ENCODE peak calls at places on chromosome 3, in eight cellular contexts. P is KG1; O is bronchial epithelial cell; E is lower leg skin; Q is aorta; N is anterior cingulate cortex; V is stimulated activated CD4-positive, alpha-beta T cell treated with anti-CD3 and anti-CD28 coated beads, Interleukin-1b, Interleukin-23, amount 100 ng/mL, for 24 hours; U is T-helper 1 cell. D is an unnamed sample.

GRCh38 chr3:63791974-63792373 is 27.1 kb upstream of the C3orf49 start:
- DNase-seq in P (no peak), O (peak; percentile 78), E (no peak), Q (no peak), N (peak; percentile 1), V (no peak), U (no peak), D (no peak)

GRCh38 chr3:189233225-189233858 is 61.6 kb downstream of the TPRG1 start:
- DNase-seq in P (no peak), O (peak; percentile 72), E (peak; percentile 63), Q (peak; percentile 75), N (peak; percentile 51), V (no peak), U (no peak), D (peak; percentile 31)

GRCh38 chr3:65671004-65671403 is 367.7 kb downstream of the MAGI1 start:
- DNase-seq in P (no peak), O (no peak), E (no peak), Q (no peak), N (no peak), V (no peak), U (no peak), D (no peak)

GRCh38 chr3:129663045-129663446 is 56.6 kb upstream of the PLXND1 start:
- DNase-seq in P (no peak), O (peak; percentile 96), E (peak; percentile 39), Q (no peak), N (no peak), V (no peak), U (no peak), D (no peak)

GRCh38 chr3:154111365-154111764 is 9.8 kb upstream of the ARHGEF26 start:
- DNase-seq in P (no peak), O (no peak), E (no peak), Q (no peak), N (no peak), V (no peak), U (no peak), D (no peak)

GRCh38 chr3:172280406-172281051 is 167.7 kb downstream of the GHSR start:
- DNase-seq in P (no peak), O (peak; percentile 84), E (no peak), Q (no peak), N (no peak), V (no peak), U (no peak), D (no peak)

GRCh38 chr3:120855665-120856437 is 52.2 kb upstream of the STXBP5L start:
- DNase-seq in P (no peak), O (peak; percentile 62), E (no peak), Q (peak; percentile 84), N (peak; percentile 83), V (no peak), U (no peak), D (no peak)

GRCh38 chr3:46750555-46751038 is 32.9 kb upstream of the PRSS50 start:
- DNase-seq in P (no peak), O (no peak), E (no peak), Q (no peak), N (no peak), V (no peak), U (no peak), D (no peak)

GRCh38 chr3:24680214-24680967 is 185.7 kb upstream of the THRB start:
- DNase-seq in P (peak; percentile 63), O (peak; percentile 37), E (no peak), Q (peak; percentile 93), N (peak; percentile 53), V (peak; percentile 32), U (peak; percentile 9), D (peak; percentile 96)

GRCh38 chr3:169454823-169455222 is 208.7 kb downstream of the MECOM start:
- DNase-seq in P (no peak), O (peak; percentile 99), E (no peak), Q (no peak), N (no peak), V (no peak), U (no peak), D (no peak)

GRCh38 chr3:106013971-106014370 is 145.2 kb upstream of the CBLB start:
- DNase-seq in P (no peak), O (peak; percentile 100), E (peak; percentile 21), Q (no peak), N (no peak), V (no peak), U (no peak), D (no peak)

GRCh38 chr3:143970773-143971366 is 753 bp upstream of the DIPK2A start:
- DNase-seq in P (no peak), O (peak; percentile 37), E (peak; percentile 35), Q (peak; percentile 88), N (peak; percentile 54), V (peak; percentile 26), U (no peak), D (no peak)

GRCh38 chr3:14410106-14410500 is 7.7 kb downstream of the SLC6A6 start:
- DNase-seq in P (no peak), O (no peak), E (no peak), Q (no peak), N (no peak), V (no peak), U (no peak), D (no peak)

GRCh38 chr3:194937144-194937543 is 251.5 kb downstream of the FAM43A start:
- DNase-seq in P (no peak), O (no peak), E (no peak), Q (no peak), N (no peak), V (no peak), U (no peak), D (peak; percentile 14)

GRCh38 chr3:99856437-99857220 is 39.0 kb downstream of the CMSS1 start:
- DNase-seq in P (no peak), O (no peak), E (no peak), Q (no peak), N (no peak), V (no peak), U (no peak), D (no peak)

GRCh38 chr3:75687323-75687722 is 23.2 kb downstream of the FRG2C start:
- DNase-seq in P (no peak), O (no peak), E (no peak), Q (no peak), N (no peak), V (no peak), U (no peak), D (no peak)

GRCh38 chr3:45414823-45415222 is 26.4 kb downstream of the LARS2 start:
- DNase-seq in P (no peak), O (peak; percentile 49), E (no peak), Q (no peak), N (no peak), V (no peak), U (no peak), D (no peak)

GRCh38 chr3:117243657-117244056 is 534.1 kb downstream of the TUSC7 start:
- DNase-seq in P (no peak), O (no peak), E (no peak), Q (no peak), N (no peak), V (no peak), U (no peak), D (no peak)

GRCh38 chr3:99499235-99499798 is 139.1 kb upstream of the COL8A1 start:
- DNase-seq in P (no peak), O (peak; percentile 55), E (no peak), Q (no peak), N (no peak), V (no peak), U (no peak), D (no peak)

GRCh38 chr3:119098620-119099222 is 47.2 kb upstream of the TEX55 start:
- DNase-seq in P (peak; percentile 2), O (peak; percentile 45), E (no peak), Q (no peak), N (no peak), V (no peak), U (no peak), D (no peak)

GRCh38 chr3:142595581-142595950 is 627 bp upstream of the PLS1 start:
- DNase-seq in P (no peak), O (peak; percentile 72), E (no peak), Q (no peak), N (no peak), V (no peak), U (no peak), D (no peak)

GRCh38 chr3:94431831-94432230 is 369.0 kb downstream of the NSUN3 start:
- DNase-seq in P (no peak), O (no peak), E (no peak), Q (no peak), N (no peak), V (no peak), U (no peak), D (no peak)

GRCh38 chr3:186705882-186706780 is 11.0 kb upstream of the KNG1 start:
- DNase-seq in P (peak; percentile 13), O (no peak), E (no peak), Q (no peak), N (no peak), V (no peak), U (no peak), D (no peak)

GRCh38 chr3:49717539-49718418 is 1.7 kb downstream of the AMIGO3 start:
- DNase-seq in P (no peak), O (no peak), E (no peak), Q (peak; percentile 76), N (no peak), V (no peak), U (no peak), D (peak; percentile 42)

GRCh38 chr3:56355570-56356185 is 112.6 kb downstream of the ERC2 start:
- DNase-seq in P (no peak), O (peak; percentile 93), E (no peak), Q (no peak), N (no peak), V (no peak), U (no peak), D (no peak)

GRCh38 chr3:16350041-16350952 is 85.3 kb downstream of the OXNAD1 start:
- DNase-seq in P (no peak), O (peak; percentile 65), E (no peak), Q (no peak), N (no peak), V (no peak), U (no peak), D (no peak)

GRCh38 chr3:138371070-138371950 is 22.9 kb downstream of the MRAS start:
- DNase-seq in P (no peak), O (no peak), E (no peak), Q (no peak), N (no peak), V (no peak), U (no peak), D (no peak)

GRCh38 chr3:89113887-89114840 is 6.7 kb downstream of the EPHA3 start:
- DNase-seq in P (no peak), O (peak; percentile 74), E (peak; percentile 16), Q (peak; percentile 82), N (peak; percentile 73), V (no peak), U (no peak), D (peak; percentile 81)

GRCh38 chr3:149058602-149059001 is 27.7 kb downstream of the HLTF start:
- DNase-seq in P (no peak), O (no peak), E (no peak), Q (no peak), N (no peak), V (no peak), U (no peak), D (no peak)

GRCh38 chr3:59818033-59818936 is 768.5 kb upstream of the CFAP20DC start:
- DNase-seq in P (no peak), O (peak; percentile 93), E (peak; percentile 76), Q (peak; percentile 91), N (peak; percentile 22), V (no peak), U (no peak), D (no peak)

GRCh38 chr3:162390891-162391290 is 894.3 kb downstream of the OTOL1 start:
- DNase-seq in P (no peak), O (peak; percentile 65), E (no peak), Q (no peak), N (no peak), V (no peak), U (no peak), D (no peak)

GRCh38 chr3:67686067-67686466 is 31.7 kb upstream of the SUCLG2 start:
- DNase-seq in P (no peak), O (no peak), E (no peak), Q (no peak), N (no peak), V (no peak), U (no peak), D (no peak)

GRCh38 chr3:7285502-7285901 is 424.6 kb downstream of the GRM7 start:
- DNase-seq in P (no peak), O (peak; percentile 21), E (no peak), Q (no peak), N (no peak), V (no peak), U (no peak), D (no peak)